ENCODE peak calls at places on chromosomes 6 and 20, in nine cellular contexts. B is esophagus squamous epithelium, Q is stomach, N is brain microvascular endothelial cell, S is GM12865, P is mammary epithelial cell, L is glutamatergic neuron, J is RWPE1, W is Peyer's patch. O is an unnamed sample.

GRCh38 chr6:42394881-42395620 is 56.7 kb downstream of the TRERF1 start:
- DNase-seq in B (no peak), Q (no peak), N (no peak), S (no peak), P (no peak), L (no peak), J (no peak), W (peak; percentile 53), O (no peak)

GRCh38 chr6:97630592-97630991 is 347.6 kb upstream of the MMS22L start:
- DNase-seq in B (no peak), Q (no peak), N (peak; percentile 24), S (no peak), P (peak; percentile 8), L (no peak), J (no peak), W (no peak), O (no peak)

GRCh38 chr6:133890941-133891813 is 2.3 kb downstream of the TCF21 start:
- DNase-seq in B (no peak), Q (peak; percentile 29), N (no peak), S (no peak), P (no peak), L (peak; percentile 50), J (peak; percentile 18), W (peak; percentile 52), O (peak; percentile 64)

GRCh38 chr20:1446536-1446935 is 20.1 kb downstream of the NSFL1C start:
- DNase-seq in B (no peak), Q (no peak), N (no peak), S (no peak), P (no peak), L (no peak), J (no peak), W (no peak), O (no peak)

GRCh38 chr20:375265-375889 is 5.2 kb upstream of the TRIB3 start:
- DNase-seq in B (no peak), Q (no peak), N (no peak), S (no peak), P (no peak), L (no peak), J (no peak), W (no peak), O (no peak)

GRCh38 chr20:41609476-41609875 is 8.7 kb downstream of the CHD6 start:
- DNase-seq in B (no peak), Q (no peak), N (no peak), S (peak; percentile 24), P (no peak), L (no peak), J (no peak), W (no peak), O (no peak)

GRCh38 chr6:51618563-51618962 is 468.9 kb downstream of the PKHD1 start:
- DNase-seq in B (no peak), Q (no peak), N (no peak), S (peak; percentile 16), P (no peak), L (no peak), J (no peak), W (no peak), O (no peak)

GRCh38 chr6:25017932-25018581 is 82.3 kb upstream of the RIPOR2 start:
- DNase-seq in B (no peak), Q (peak; percentile 86), N (peak; percentile 67), S (peak; percentile 88), P (peak; percentile 78), L (peak; percentile 71), J (peak; percentile 69), W (peak; percentile 89), O (peak; percentile 50)

GRCh38 chr6:33875696-33876095 is 71.9 kb upstream of the MLN start:
- DNase-seq in B (no peak), Q (no peak), N (no peak), S (no peak), P (no peak), L (no peak), J (no peak), W (no peak), O (no peak)

GRCh38 chr20:18032977-18033892 is 24.5 kb downstream of the OVOL2 start:
- DNase-seq in B (no peak), Q (no peak), N (no peak), S (no peak), P (peak; percentile 25), L (no peak), J (no peak), W (peak; percentile 79), O (peak; percentile 19)

GRCh38 chr6:8238772-8239683 is 136.7 kb upstream of the EEF1E1 start:
- DNase-seq in B (no peak), Q (no peak), N (no peak), S (no peak), P (no peak), L (no peak), J (no peak), W (no peak), O (peak; percentile 11)

GRCh38 chr20:14832630-14833029 is 495.2 kb upstream of the FLRT3 start:
- DNase-seq in B (no peak), Q (no peak), N (no peak), S (peak; percentile 93), P (no peak), L (no peak), J (no peak), W (no peak), O (no peak)

GRCh38 chr6:166907373-166907841 is 48.9 kb downstream of the RNASET2 start:
- DNase-seq in B (no peak), Q (no peak), N (no peak), S (peak; percentile 81), P (no peak), L (no peak), J (no peak), W (no peak), O (no peak)

GRCh38 chr6:91569071-91569470 is 982.2 kb upstream of the MAP3K7 start:
- DNase-seq in B (no peak), Q (no peak), N (peak; percentile 16), S (no peak), P (no peak), L (no peak), J (no peak), W (no peak), O (no peak)

GRCh38 chr6:39338406-39338805 is 15.9 kb upstream of the KCNK16 start:
- DNase-seq in B (no peak), Q (no peak), N (no peak), S (no peak), P (no peak), L (no peak), J (no peak), W (no peak), O (no peak)

GRCh38 chr6:85390105-85390728 is 59.7 kb upstream of the NT5E start:
- DNase-seq in B (no peak), Q (no peak), N (no peak), S (no peak), P (no peak), L (no peak), J (no peak), W (peak; percentile 82), O (no peak)

GRCh38 chr20:33262658-33263065 is 20.4 kb upstream of the BPIFB1 start:
- DNase-seq in B (no peak), Q (peak; percentile 67), N (peak; percentile 52), S (peak; percentile 23), P (peak; percentile 54), L (peak; percentile 62), J (peak; percentile 60), W (no peak), O (peak; percentile 51)

GRCh38 chr20:46351357-46352058 is 43.2 kb upstream of the CDH22 start:
- DNase-seq in B (no peak), Q (no peak), N (no peak), S (peak; percentile 24), P (no peak), L (no peak), J (no peak), W (no peak), O (no peak)
- TF ChIP-seq CTCF in B (no peak), Q (no peak), N (no peak), S (no peak), P (no peak), L (no peak), J (no peak), W (no peak), O (no peak)

DNA sequence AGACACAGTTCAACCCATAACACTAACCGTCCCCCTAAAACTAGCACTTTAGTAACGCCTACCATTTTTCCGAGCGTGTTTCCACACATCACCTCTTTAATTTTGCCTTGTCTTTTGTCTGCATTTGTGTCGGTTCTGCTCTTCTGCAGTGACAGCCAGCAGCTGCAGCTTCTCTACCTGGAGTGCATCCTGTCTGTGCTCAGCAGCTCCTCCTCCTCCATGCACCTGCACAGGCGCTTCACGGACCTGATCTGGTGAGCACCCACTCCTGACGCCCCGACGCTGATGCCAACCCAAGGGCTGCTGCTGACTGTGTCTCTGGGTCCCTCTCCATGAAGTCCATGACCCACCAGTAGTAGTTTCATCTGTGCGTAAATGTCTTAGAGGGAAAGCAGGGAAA is 35.4 kb upstream of the PBOV1 start:
- DNase-seq in B (no peak), Q (no peak), N (no peak), S (no peak), P (no peak), L (no peak), J (no peak), W (no peak), O (no peak)
- TF ChIP-seq CTCF in B (no peak), Q (no peak), N (no peak), S (no peak), P (no peak), L (no peak), J (no peak), W (no peak), O (no peak)

GRCh38 chr6:123802351-123802696 is 1.3 kb upstream of the NKAIN2 start:
- DNase-seq in B (no peak), Q (no peak), N (no peak), S (no peak), P (no peak), L (no peak), J (peak; percentile 2), W (no peak), O (no peak)
- TF ChIP-seq CTCF in B (no peak), Q (no peak), N (no peak), S (no peak), P (no peak), L (no peak), J (no peak), W (no peak), O (no peak)

GRCh38 chr6:106995640-106996039 is 21.1 kb upstream of the CD24 start:
- DNase-seq in B (no peak), Q (no peak), N (no peak), S (no peak), P (no peak), L (no peak), J (no peak), W (no peak), O (no peak)

DNA sequence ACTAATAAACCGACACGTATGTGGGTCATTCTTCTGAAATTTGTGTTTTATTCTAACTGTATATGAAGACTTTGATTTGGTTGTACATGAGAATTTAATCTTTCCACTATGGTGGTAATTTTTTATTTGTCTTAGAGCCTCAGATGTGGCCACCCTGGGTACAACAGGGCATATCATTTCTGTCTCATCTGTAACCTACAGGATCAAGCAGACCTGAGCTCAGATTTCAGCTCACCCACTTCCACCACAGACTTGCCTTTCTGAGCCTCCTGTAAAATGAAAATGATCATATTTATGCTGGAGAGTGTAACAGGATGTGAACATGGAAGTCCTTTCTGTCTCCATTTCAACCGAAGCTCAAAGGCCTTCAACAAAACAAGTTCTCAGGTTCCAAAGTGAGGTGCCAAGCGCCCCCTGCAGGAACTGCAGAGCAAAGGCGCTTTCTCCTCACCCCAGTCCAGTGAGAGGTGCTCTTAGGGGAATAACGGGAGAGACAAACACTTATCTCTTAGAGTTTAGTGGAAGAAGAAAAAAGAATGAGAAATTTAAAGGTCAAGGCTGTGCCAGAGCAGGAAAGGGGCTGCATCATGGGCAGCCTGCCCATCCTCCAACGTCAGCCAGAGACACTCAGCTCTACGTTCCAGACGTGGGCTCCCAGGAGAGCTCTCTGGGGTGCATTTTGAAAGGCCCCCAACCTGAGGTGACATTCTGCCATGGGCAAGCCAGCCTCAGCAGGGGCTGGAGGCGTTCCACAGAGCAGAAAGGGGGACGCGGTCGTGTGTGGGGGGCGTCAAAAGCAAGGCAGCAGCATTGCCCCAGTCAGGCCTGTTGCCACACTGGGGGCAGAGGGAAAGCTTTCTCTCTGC is 23.1 kb upstream of the CD24 start:
- DNase-seq in B (no peak), Q (peak; percentile 53), N (peak; percentile 8), S (peak; percentile 79), P (peak; percentile 49), L (peak; percentile 76), J (peak; percentile 33), W (peak; percentile 71), O (peak; percentile 73)
- TF ChIP-seq CTCF in B (peak; percentile 85), Q (peak; percentile 64), N (peak; percentile 97), S (peak; percentile 90), P (peak; percentile 96), L (peak; percentile 91), J (peak; percentile 60), W (peak; percentile 35), O (peak; percentile 94)